ENCODE peak calls at places on chromosomes 11 and 22, in four cellular contexts. One of them, this sample, is unnamed.

GRCh38 chr22:48807155-48807554 is 1020.5 kb downstream of the BRD1 start:
- DNase-seq in transverse colon: no peak
- DNase-seq in fibroblast of lung: peak; percentile 3
- DNase-seq in nephron progenitor cell: no peak
- DNase-seq in this sample: no peak

GRCh38 chr11:106001304-106002012 is 20.6 kb downstream of the MSANTD4 start:
- DNase-seq in fibroblast of lung: peak; percentile 12
- DNase-seq in transverse colon: no peak
- DNase-seq in nephron progenitor cell: no peak
- DNase-seq in this sample: no peak

GRCh38 chr22:50416996-50417395 is 57.8 kb downstream of the SBF1 start:
- DNase-seq in transverse colon: no peak
- DNase-seq in nephron progenitor cell: no peak
- DNase-seq in fibroblast of lung: no peak
- DNase-seq in this sample: no peak

GRCh38 chr11:56906683-56907148 is 82.0 kb upstream of the OR5AK2 start:
- DNase-seq in transverse colon: no peak
- DNase-seq in nephron progenitor cell: no peak
- DNase-seq in fibroblast of lung: no peak
- DNase-seq in this sample: no peak

GRCh38 chr11:27183672-27184457 is 143.2 kb downstream of the BBOX1 start:
- DNase-seq in transverse colon: peak; percentile 56
- DNase-seq in fibroblast of lung: peak; percentile 77
- DNase-seq in nephron progenitor cell: peak; percentile 54
- DNase-seq in this sample: peak; percentile 79

GRCh38 chr11:8911040-8911823 is at the start of gene AKIP1:
- DNase-seq in fibroblast of lung: peak; percentile 95
- DNase-seq in nephron progenitor cell: peak; percentile 98
- DNase-seq in transverse colon: peak; percentile 95
- DNase-seq in this sample: peak; percentile 97

GRCh38 chr22:31915499-31916065 is 28.8 kb upstream of the YWHAH start:
- DNase-seq in nephron progenitor cell: no peak
- DNase-seq in transverse colon: no peak
- DNase-seq in fibroblast of lung: no peak
- DNase-seq in this sample: no peak

GRCh38 chr11:16791494-16791961 is 53.1 kb downstream of the C11orf58 start:
- DNase-seq in fibroblast of lung: peak; percentile 98
- DNase-seq in transverse colon: no peak
- DNase-seq in nephron progenitor cell: no peak
- DNase-seq in this sample: peak; percentile 96

GRCh38 chr11:10267821-10268220 is 26.2 kb downstream of the SBF2 start:
- DNase-seq in transverse colon: no peak
- DNase-seq in nephron progenitor cell: no peak
- DNase-seq in fibroblast of lung: no peak
- DNase-seq in this sample: no peak

GRCh38 chr11:67504950-67505561 is at the start of gene PITPNM1:
- DNase-seq in transverse colon: peak; percentile 89
- DNase-seq in nephron progenitor cell: peak; percentile 85
- DNase-seq in fibroblast of lung: peak; percentile 43
- DNase-seq in this sample: peak; percentile 46

GRCh38 chr22:50713571-50714056 is 24.4 kb upstream of the ACR start:
- DNase-seq in fibroblast of lung: no peak
- DNase-seq in nephron progenitor cell: no peak
- DNase-seq in transverse colon: no peak
- DNase-seq in this sample: no peak

GRCh38 chr22:44147821-44148574 is 32.7 kb upstream of the PARVG start:
- DNase-seq in nephron progenitor cell: peak; percentile 35
- DNase-seq in transverse colon: peak; percentile 30
- DNase-seq in fibroblast of lung: peak; percentile 83
- DNase-seq in this sample: peak; percentile 79

GRCh38 chr11:80320765-80321164 is 879.9 kb upstream of the TENM4 start:
- DNase-seq in nephron progenitor cell: no peak
- DNase-seq in transverse colon: no peak
- DNase-seq in fibroblast of lung: no peak
- DNase-seq in this sample: no peak

GRCh38 chr11:86508604-86509471 is 134.2 kb downstream of the CCDC81 start:
- DNase-seq in transverse colon: no peak
- DNase-seq in fibroblast of lung: peak; percentile 50
- DNase-seq in nephron progenitor cell: no peak
- DNase-seq in this sample: peak; percentile 33

GRCh38 chr11:95585071-95585751 is 204.4 kb downstream of the FAM76B start:
- DNase-seq in transverse colon: no peak
- DNase-seq in nephron progenitor cell: no peak
- DNase-seq in fibroblast of lung: peak; percentile 84
- DNase-seq in this sample: peak; percentile 54

GRCh38 chr22:42500164-42500835 is 19.3 kb downstream of the RRP7A start:
- DNase-seq in nephron progenitor cell: peak; percentile 75
- DNase-seq in fibroblast of lung: peak; percentile 63
- DNase-seq in transverse colon: peak; percentile 92
- DNase-seq in this sample: peak; percentile 64

GRCh38 chr11:57311109-57311936 is 13.4 kb downstream of the TNKS1BP1 start:
- DNase-seq in nephron progenitor cell: peak; percentile 86
- DNase-seq in transverse colon: peak; percentile 92
- DNase-seq in fibroblast of lung: peak; percentile 98
- DNase-seq in this sample: peak; percentile 98

GRCh38 chr11:97087419-97087818 is 697.6 kb downstream of the JRKL start:
- DNase-seq in nephron progenitor cell: no peak
- DNase-seq in fibroblast of lung: no peak
- DNase-seq in transverse colon: no peak
- DNase-seq in this sample: no peak

GRCh38 chr11:103420593-103420992 is 311.4 kb downstream of the DYNC2H1 start:
- DNase-seq in fibroblast of lung: peak; percentile 83
- DNase-seq in nephron progenitor cell: no peak
- DNase-seq in transverse colon: no peak
- DNase-seq in this sample: peak; percentile 84

GRCh38 chr11:77959434-77959833 is 35.0 kb downstream of the INTS4 start:
- DNase-seq in fibroblast of lung: peak; percentile 80
- DNase-seq in transverse colon: no peak
- DNase-seq in nephron progenitor cell: no peak
- DNase-seq in this sample: no peak

GRCh38 chr11:83051760-83052671 is 19.7 kb downstream of the RAB30 start:
- DNase-seq in fibroblast of lung: peak; percentile 97
- DNase-seq in nephron progenitor cell: peak; percentile 12
- DNase-seq in transverse colon: no peak
- DNase-seq in this sample: peak; percentile 95

GRCh38 chr22:17945851-17946690 is 78.3 kb downstream of the MICAL3 start:
- DNase-seq in transverse colon: no peak
- DNase-seq in fibroblast of lung: no peak
- DNase-seq in nephron progenitor cell: no peak
- DNase-seq in this sample: no peak

GRCh38 chr11:18452927-18453326 is 2.7 kb upstream of the LDHAL6A start:
- DNase-seq in nephron progenitor cell: no peak
- DNase-seq in fibroblast of lung: peak; percentile 28
- DNase-seq in transverse colon: no peak
- DNase-seq in this sample: peak; percentile 4

GRCh38 chr11:65426839-65427690 is 4.5 kb downstream of the NEAT1 start:
- DNase-seq in nephron progenitor cell: no peak
- DNase-seq in transverse colon: peak; percentile 82
- DNase-seq in fibroblast of lung: peak; percentile 83
- DNase-seq in this sample: peak; percentile 68

GRCh38 chr11:68956142-68956541 is 24.6 kb downstream of the MRGPRD start:
- DNase-seq in nephron progenitor cell: peak; percentile 57
- DNase-seq in fibroblast of lung: no peak
- DNase-seq in transverse colon: no peak
- DNase-seq in this sample: no peak

GRCh38 chr11:35617316-35617686 is 959 bp upstream of the FJX1 start:
- DNase-seq in fibroblast of lung: no peak
- DNase-seq in transverse colon: no peak
- DNase-seq in nephron progenitor cell: no peak
- DNase-seq in this sample: no peak

GRCh38 chr11:35615911-35616900 is 2.1 kb upstream of the FJX1 start:
- DNase-seq in transverse colon: no peak
- DNase-seq in nephron progenitor cell: no peak
- DNase-seq in fibroblast of lung: peak; percentile 59
- DNase-seq in this sample: peak; percentile 68

GRCh38 chr11:35618497-35619029 is 303 bp downstream of the FJX1 start:
- DNase-seq in nephron progenitor cell: no peak
- DNase-seq in transverse colon: peak; percentile 8
- DNase-seq in fibroblast of lung: peak; percentile 50
- DNase-seq in this sample: no peak

GRCh38 chr11:35617687-35618496 is at the start of gene FJX1:
- DNase-seq in transverse colon: peak; percentile 17
- DNase-seq in fibroblast of lung: peak; percentile 94
- DNase-seq in nephron progenitor cell: peak; percentile 77
- DNase-seq in this sample: peak; percentile 93

DNA sequence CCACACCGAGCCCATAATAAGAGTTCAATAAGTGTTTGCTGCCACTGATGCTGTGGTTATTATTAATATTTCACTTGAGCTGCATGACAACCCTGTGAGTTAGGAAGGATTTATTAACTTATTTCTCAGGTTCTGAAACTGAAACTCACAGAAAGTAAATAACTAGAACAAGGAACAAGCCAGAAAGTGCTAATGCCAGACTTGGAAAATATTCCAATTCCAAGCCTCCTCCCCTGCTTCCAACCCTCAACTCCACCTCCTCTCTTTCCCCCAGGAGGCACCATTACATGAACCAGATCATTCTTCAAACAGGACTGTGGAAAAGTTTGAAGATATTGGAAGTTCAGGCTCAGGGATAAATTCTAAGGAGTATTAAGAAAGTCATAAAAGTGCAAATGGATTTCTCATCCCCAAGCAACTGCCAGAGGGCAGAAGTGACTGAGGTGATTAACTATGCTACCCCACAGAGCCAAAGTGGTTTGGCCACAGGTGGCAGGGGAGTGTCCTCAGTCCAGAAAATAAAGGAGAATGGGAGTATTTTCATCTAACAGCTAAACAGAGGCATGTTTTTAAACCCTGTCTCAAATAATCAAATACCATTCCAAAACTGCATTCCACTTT is 3.2 kb upstream of the FJX1 start:
- DNase-seq in nephron progenitor cell: no peak
- DNase-seq in transverse colon: no peak
- DNase-seq in fibroblast of lung: no peak
- DNase-seq in this sample: no peak
- TF ChIP-seq CTCF in nephron progenitor cell: no peak
- TF ChIP-seq CTCF in transverse colon: no peak
- TF ChIP-seq CTCF in fibroblast of lung: no peak
- TF ChIP-seq CTCF in this sample: no peak

DNA sequence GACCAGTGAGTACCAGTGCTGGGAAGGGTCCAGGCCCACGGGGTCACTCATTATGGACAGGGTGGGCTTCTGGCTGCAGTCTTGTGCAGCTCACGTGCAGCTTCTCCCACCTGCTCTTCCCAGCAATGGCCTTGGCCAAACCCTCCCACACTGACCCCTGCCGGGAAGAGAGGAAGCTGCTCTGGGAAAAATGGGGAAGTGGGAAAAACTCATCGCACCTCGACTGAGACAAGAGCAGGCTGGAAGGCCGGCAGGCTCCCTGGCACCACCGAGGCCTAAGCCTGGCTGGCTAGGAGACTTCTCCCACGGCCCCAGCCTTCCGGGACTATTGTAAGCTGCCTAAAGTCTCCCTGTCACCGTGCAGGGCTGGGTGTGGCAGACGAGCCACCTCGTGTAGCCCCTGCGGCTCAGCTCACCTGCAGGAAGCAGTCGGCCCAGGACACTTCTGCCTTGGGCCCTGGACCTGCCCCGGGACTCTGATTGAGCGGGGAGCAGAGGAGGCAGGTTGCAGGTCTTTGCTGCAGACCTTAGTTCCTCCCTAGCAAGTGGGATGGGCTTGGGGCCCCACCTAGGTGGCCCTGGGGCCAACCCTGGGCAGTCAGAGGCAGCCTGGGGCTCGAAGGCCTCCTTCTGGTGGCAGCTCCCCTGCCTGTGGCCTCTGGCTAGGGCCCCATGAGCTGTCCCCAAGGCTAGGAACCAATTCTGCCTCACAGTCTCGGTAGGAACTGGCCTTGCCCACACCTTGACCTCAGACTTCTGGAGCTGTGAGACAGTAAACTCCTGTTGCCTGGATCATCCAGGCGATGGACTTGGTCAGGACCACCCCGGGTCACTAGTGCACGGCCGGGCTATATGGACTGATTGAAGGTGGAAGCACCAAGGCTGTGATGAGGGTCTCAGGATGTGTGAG is 23.1 kb downstream of the MRGPRG start:
- DNase-seq in nephron progenitor cell: peak; percentile 41
- DNase-seq in fibroblast of lung: peak; percentile 2
- DNase-seq in transverse colon: peak; percentile 41
- DNase-seq in this sample: no peak
- TF ChIP-seq CTCF in nephron progenitor cell: peak; percentile 38
- TF ChIP-seq CTCF in fibroblast of lung: peak; percentile 57
- TF ChIP-seq CTCF in transverse colon: peak; percentile 45
- TF ChIP-seq CTCF in this sample: peak; percentile 54

GRCh38 chr11:92740251-92740650 is 229.2 kb upstream of the MTNR1B start:
- DNase-seq in fibroblast of lung: no peak
- DNase-seq in nephron progenitor cell: no peak
- DNase-seq in transverse colon: no peak
- DNase-seq in this sample: no peak

GRCh38 chr11:92738281-92738680 is 231.2 kb upstream of the MTNR1B start:
- DNase-seq in fibroblast of lung: no peak
- DNase-seq in transverse colon: no peak
- DNase-seq in nephron progenitor cell: no peak
- DNase-seq in this sample: no peak

GRCh38 chr11:92739020-92739419 is 230.4 kb upstream of the MTNR1B start:
- DNase-seq in nephron progenitor cell: no peak
- DNase-seq in fibroblast of lung: peak; percentile 38
- DNase-seq in transverse colon: no peak
- DNase-seq in this sample: peak; percentile 31

DNA sequence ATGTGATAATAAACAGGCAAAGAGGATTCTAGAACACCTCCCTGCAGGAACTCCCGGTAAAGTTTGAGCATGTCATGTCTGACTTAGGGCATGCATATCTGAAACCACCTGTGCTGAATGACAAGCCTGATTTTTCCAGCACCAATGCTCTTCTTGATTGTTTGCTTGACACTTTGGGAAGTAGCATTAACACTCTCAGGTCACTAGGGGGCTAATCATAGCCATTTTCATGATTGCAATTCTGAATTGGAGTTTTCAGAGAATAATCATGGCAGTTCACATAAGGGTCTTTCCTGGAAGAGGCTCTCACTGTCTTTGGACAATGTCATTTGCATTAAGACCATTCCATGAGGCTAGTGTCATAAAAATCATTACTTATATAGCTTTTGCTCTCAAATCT is 234.4 kb upstream of the MTNR1B start:
- DNase-seq in nephron progenitor cell: no peak
- DNase-seq in fibroblast of lung: no peak
- DNase-seq in transverse colon: no peak
- DNase-seq in this sample: no peak
- TF ChIP-seq CTCF in nephron progenitor cell: peak; percentile 35
- TF ChIP-seq CTCF in fibroblast of lung: peak; percentile 27
- TF ChIP-seq CTCF in transverse colon: peak; percentile 31
- TF ChIP-seq CTCF in this sample: peak; percentile 24

DNA sequence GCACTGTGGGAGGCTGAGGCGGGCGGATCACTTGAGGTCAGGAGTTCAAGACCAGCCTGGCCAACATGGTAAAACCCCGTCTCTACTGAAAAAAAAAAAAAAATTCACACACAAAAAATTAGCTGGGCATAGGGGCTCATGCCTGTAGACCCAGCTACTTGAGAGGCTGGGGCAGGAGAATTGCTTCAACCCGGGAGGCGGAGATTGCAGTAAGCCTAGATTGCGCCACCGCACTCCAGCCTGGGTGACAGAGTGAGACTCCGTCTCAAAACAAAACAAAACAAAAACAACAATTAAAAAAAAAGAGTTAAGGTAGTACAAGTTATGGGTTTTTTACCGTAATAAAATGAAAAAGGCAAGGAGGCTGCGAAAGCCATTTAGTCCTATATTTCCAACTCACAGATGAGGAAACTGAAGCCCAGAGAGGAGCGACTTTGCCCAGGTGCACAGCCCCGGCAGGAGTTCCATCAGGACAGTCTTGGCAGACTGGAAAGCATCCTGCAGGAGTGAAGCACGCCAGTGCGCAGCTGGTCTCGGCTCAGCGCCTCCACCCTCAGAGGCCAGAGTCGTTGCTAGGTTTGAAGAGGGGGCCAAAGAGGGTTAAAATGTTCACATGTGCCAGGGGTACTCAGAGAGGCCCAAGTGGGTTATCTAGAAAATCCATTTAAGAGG is 3.8 kb upstream of the FADS3 start:
- DNase-seq in transverse colon: no peak
- DNase-seq in fibroblast of lung: no peak
- DNase-seq in nephron progenitor cell: no peak
- DNase-seq in this sample: no peak
- TF ChIP-seq CTCF in transverse colon: no peak
- TF ChIP-seq CTCF in fibroblast of lung: no peak
- TF ChIP-seq CTCF in nephron progenitor cell: no peak
- TF ChIP-seq CTCF in this sample: no peak